ENCODE peak calls at places on chromosomes 12 and 14, in ten cellular contexts. H is EH; D is lower leg skin; Y is cerebellum; T is HS-5; P is ovary; L is activated effector memory CD4-positive, alpha-beta T cell treated with Interleukin-2 at 50 U/mL for 16 hours; Z is mesothelial cell of epicardium; Q is SW480; U is amniotic stem cell. C is an unnamed sample.

GRCh38 chr14:20720741-20721140 is 24.9 kb upstream of the EDDM3A start:
- DNase-seq in H (no peak), D (no peak), Y (no peak), T (no peak), P (no peak), L (no peak), Z (no peak), Q (no peak), U (no peak), C (no peak)

GRCh38 chr14:44204061-44204815 is 302.8 kb downstream of the FSCB start:
- DNase-seq in H (no peak), D (no peak), Y (no peak), T (peak), P (no peak), L (no peak), Z (no peak), Q (no peak), U (no peak), C (no peak)

GRCh38 chr12:51368640-51369517 is 22.3 kb downstream of the GALNT6 start:
- DNase-seq in H (peak), D (peak), Y (no peak), T (no peak), P (no peak), L (peak), Z (no peak), Q (peak), U (no peak), C (no peak)

GRCh38 chr14:92507174-92507768 is 6.3 kb upstream of the RIN3 start:
- DNase-seq in H (no peak), D (no peak), Y (peak), T (no peak), P (no peak), L (no peak), Z (no peak), Q (peak), U (no peak), C (peak)

GRCh38 chr12:102067574-102068258 is 5.9 kb upstream of the WASHC3 start:
- DNase-seq in H (peak), D (no peak), Y (no peak), T (peak), P (no peak), L (no peak), Z (no peak), Q (no peak), U (no peak), C (no peak)

GRCh38 chr12:44812062-44812461 is 64.1 kb downstream of the NELL2 start:
- DNase-seq in H (peak), D (no peak), Y (no peak), T (no peak), P (no peak), L (no peak), Z (no peak), Q (peak), U (no peak), C (no peak)

GRCh38 chr12:122437656-122438121 is 15.2 kb upstream of the CLIP1 start:
- DNase-seq in H (peak), D (peak), Y (peak), T (no peak), P (peak), L (no peak), Z (no peak), Q (peak), U (no peak), C (peak)

GRCh38 chr12:1360812-1361211 is 233.6 kb downstream of the FBXL14 start:
- DNase-seq in H (peak), D (no peak), Y (no peak), T (peak), P (no peak), L (no peak), Z (no peak), Q (no peak), U (no peak), C (no peak)

GRCh38 chr12:108063192-108063591 is 65.9 kb upstream of the WSCD2 start:
- DNase-seq in H (no peak), D (no peak), Y (no peak), T (no peak), P (no peak), L (no peak), Z (no peak), Q (peak), U (no peak), C (no peak)

GRCh38 chr12:116693259-116694227 is 44.3 kb downstream of the SPRING1 start:
- DNase-seq in H (no peak), D (peak), Y (no peak), T (no peak), P (no peak), L (no peak), Z (no peak), Q (peak), U (no peak), C (no peak)

GRCh38 chr12:48285751-48286650 is 64.7 kb downstream of the ZNF641 start:
- DNase-seq in H (no peak), D (no peak), Y (no peak), T (no peak), P (no peak), L (no peak), Z (no peak), Q (no peak), U (no peak), C (no peak)

GRCh38 chr12:23722655-23723054 is 226.8 kb downstream of the SOX5 start:
- DNase-seq in H (no peak), D (no peak), Y (no peak), T (no peak), P (no peak), L (no peak), Z (no peak), Q (no peak), U (no peak), C (no peak)

GRCh38 chr14:95398630-95399547 is 79.2 kb upstream of the CLMN start:
- DNase-seq in H (no peak), D (no peak), Y (no peak), T (no peak), P (no peak), L (no peak), Z (no peak), Q (no peak), U (no peak), C (no peak)

GRCh38 chr14:57078054-57078453 is 190.7 kb downstream of the EXOC5 start:
- DNase-seq in H (no peak), D (no peak), Y (peak), T (no peak), P (no peak), L (no peak), Z (no peak), Q (no peak), U (no peak), C (no peak)

GRCh38 chr14:77043177-77043983 is 14.9 kb upstream of the IRF2BPL start:
- DNase-seq in H (peak), D (no peak), Y (no peak), T (peak), P (peak), L (no peak), Z (no peak), Q (peak), U (no peak), C (peak)